ENCODE peak calls at places on chromosomes 7 and 10, in five cellular contexts. Y is K562, Z is A549, L is GM12878, A is HepG2. C is an unnamed sample.

GRCh38 chr7:79090543-79090942 is 362.9 kb downstream of the MAGI2 start:
- DNase-seq in Y (no peak), Z (no peak), L (no peak), A (no peak), C (no peak)

GRCh38 chr7:96426027-96426426 is 104.1 kb upstream of the SLC25A13 start:
- DNase-seq in Y (no peak), Z (no peak), L (no peak), A (no peak), C (no peak)

GRCh38 chr10:104762793-104763192 is 121.7 kb downstream of the SORCS3 start:
- DNase-seq in Y (no peak), Z (no peak), L (no peak), A (no peak), C (no peak)

GRCh38 chr10:13272164-13272571 is 27.7 kb downstream of the PHYH start:
- DNase-seq in Y (no peak), Z (no peak), L (no peak), A (peak; percentile 21), C (peak; percentile 14)

GRCh38 chr10:90787906-90788491 is 69.8 kb downstream of the HTR7 start:
- DNase-seq in Y (peak; percentile 9), Z (peak; percentile 22), L (no peak), A (peak; percentile 9), C (peak; percentile 50)

GRCh38 chr10:31381766-31382316 is 62.8 kb downstream of the ZEB1 start:
- DNase-seq in Y (no peak), Z (no peak), L (peak; percentile 55), A (no peak), C (no peak)

GRCh38 chr10:44195120-44196007 is 189.5 kb downstream of the CXCL12 start:
- DNase-seq in Y (no peak), Z (peak; percentile 28), L (no peak), A (peak; percentile 89), C (no peak)

GRCh38 chr10:17835688-17836087 is 26.5 kb downstream of the MRC1 start:
- DNase-seq in Y (no peak), Z (peak; percentile 78), L (no peak), A (no peak), C (no peak)

GRCh38 chr7:44793919-44794715 is 2.4 kb upstream of the PPIA start:
- DNase-seq in Y (no peak), Z (no peak), L (no peak), A (peak; percentile 63), C (no peak)

GRCh38 chr10:18658301-18658991 is 785 bp upstream of the ARL5B start:
- DNase-seq in Y (no peak), Z (no peak), L (peak; percentile 43), A (peak; percentile 57), C (no peak)

GRCh38 chr10:31146496-31147219 is 115.0 kb upstream of the ZNF438 start:
- DNase-seq in Y (no peak), Z (peak; percentile 15), L (no peak), A (no peak), C (no peak)

GRCh38 chr7:95861041-95861440 is 88.7 kb downstream of the DYNC1I1 start:
- DNase-seq in Y (no peak), Z (no peak), L (no peak), A (no peak), C (no peak)

GRCh38 chr10:99612167-99612831 is 7.9 kb downstream of the SLC25A28 start:
- DNase-seq in Y (peak; percentile 61), Z (peak; percentile 77), L (no peak), A (peak; percentile 63), C (peak; percentile 23)

GRCh38 chr7:30212720-30213119 is 71.7 kb upstream of the ZNRF2 start:
- DNase-seq in Y (no peak), Z (no peak), L (no peak), A (peak; percentile 78), C (no peak)

GRCh38 chr10:43961523-43962345 is 313.1 kb upstream of the ZNF32 start:
- DNase-seq in Y (no peak), Z (no peak), L (no peak), A (no peak), C (no peak)

GRCh38 chr10:49616421-49617230 is 2.8 kb downstream of the CHAT start:
- DNase-seq in Y (no peak), Z (no peak), L (no peak), A (no peak), C (peak; percentile 31)

GRCh38 chr10:114711487-114712250 is 53.6 kb upstream of the ABLIM1 start:
- DNase-seq in Y (no peak), Z (no peak), L (no peak), A (no peak), C (peak; percentile 22)

GRCh38 chr7:16399916-16400895 is 21.1 kb downstream of the CRPPA start:
- DNase-seq in Y (no peak), Z (no peak), L (no peak), A (no peak), C (no peak)

GRCh38 chr10:130341325-130341724 is 205.1 kb downstream of the GLRX3 start:
- DNase-seq in Y (peak; percentile 19), Z (no peak), L (no peak), A (no peak), C (no peak)

GRCh38 chr7:7152315-7152714 is 30.0 kb upstream of the C1GALT1 start:
- DNase-seq in Y (no peak), Z (no peak), L (no peak), A (no peak), C (no peak)

GRCh38 chr7:7156663-7157062 is 25.7 kb upstream of the C1GALT1 start:
- DNase-seq in Y (no peak), Z (no peak), L (no peak), A (peak; percentile 81), C (no peak)

GRCh38 chr7:7159063-7159645 is 23.2 kb upstream of the C1GALT1 start:
- DNase-seq in Y (no peak), Z (no peak), L (no peak), A (no peak), C (no peak)

GRCh38 chr7:7157887-7158271 is 24.5 kb upstream of the C1GALT1 start:
- DNase-seq in Y (no peak), Z (no peak), L (no peak), A (no peak), C (no peak)

GRCh38 chr7:7157177-7157886 is 25.0 kb upstream of the C1GALT1 start:
- DNase-seq in Y (peak; percentile 17), Z (no peak), L (peak; percentile 45), A (no peak), C (no peak)
- TF ChIP-seq ESRRA in Y (no peak), Z (no peak), L (no peak), A (no peak), C (no peak)

DNA sequence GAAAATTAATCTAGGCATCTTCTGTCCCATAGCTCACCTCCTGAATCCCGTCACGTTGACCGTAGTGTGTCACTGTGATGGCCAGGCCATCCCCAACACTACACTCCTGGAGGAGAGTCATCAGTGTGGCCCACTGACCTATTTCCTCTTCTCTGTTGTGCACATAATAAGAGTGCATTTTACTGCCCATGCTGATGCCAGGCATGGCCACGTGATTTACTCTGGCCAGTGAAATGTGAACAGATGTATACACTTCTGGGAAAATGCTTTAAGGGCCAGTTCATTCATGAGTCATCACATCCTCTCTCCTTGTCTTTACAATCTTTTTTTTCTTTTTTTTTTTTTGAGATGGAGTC is 101.9 kb upstream of the PIP4K2A start:
- DNase-seq in Y (no peak), Z (peak; percentile 32), L (no peak), A (no peak), C (no peak)
- TF ChIP-seq ESRRA in Y (no peak), Z (no peak), L (no peak), A (no peak), C (no peak)

GRCh38 chr10:119655566-119656001 is 4.4 kb downstream of the BAG3 start:
- DNase-seq in Y (peak; percentile 22), Z (no peak), L (no peak), A (no peak), C (no peak)
- TF ChIP-seq ESRRA in Y (no peak), Z (no peak), L (no peak), A (no peak), C (no peak)

GRCh38 chr10:79418274-79418673 is 27.1 kb downstream of the ZCCHC24 start:
- DNase-seq in Y (no peak), Z (no peak), L (no peak), A (no peak), C (no peak)
- TF ChIP-seq ESRRA in Y (no peak), Z (no peak), L (no peak), A (no peak), C (no peak)